ENCODE peak calls at places on chromosomes 12 and 14, in four cellular contexts. S, K, Z and Q are unnamed samples.

GRCh38 chr12:28129031-28129430 is 61.2 kb upstream of the CCDC91 start:
- DNase-seq in S (no peak), K (no peak), Z (no peak), Q (no peak)

GRCh38 chr12:1540690-1541089 is 53.7 kb downstream of the FBXL14 start:
- DNase-seq in S (no peak), K (peak), Z (no peak), Q (no peak)

GRCh38 chr12:13165578-13166120 is 30.9 kb upstream of the EMP1 start:
- DNase-seq in S (no peak), K (peak), Z (peak), Q (peak)

GRCh38 chr12:51391047-51391837 is at the start of gene GALNT6:
- DNase-seq in S (peak), K (no peak), Z (peak), Q (peak)

GRCh38 chr12:97512696-97513095 is 50.1 kb downstream of the RMST start:
- DNase-seq in S (no peak), K (no peak), Z (no peak), Q (no peak)

GRCh38 chr14:78595797-78596196 is 425.6 kb downstream of the NRXN3 start:
- DNase-seq in S (peak), K (no peak), Z (peak), Q (no peak)

GRCh38 chr14:72904840-72905561 is 11.1 kb upstream of the DPF3 start:
- DNase-seq in S (peak), K (peak), Z (peak), Q (peak)

GRCh38 chr12:68229956-68230355 is 4.3 kb upstream of the IL26 start:
- DNase-seq in S (no peak), K (no peak), Z (no peak), Q (no peak)

GRCh38 chr12:70910666-70911065 is 9.9 kb downstream of the PTPRR start:
- DNase-seq in S (no peak), K (no peak), Z (no peak), Q (no peak)

GRCh38 chr14:84750284-84750683 is 779.7 kb upstream of the FLRT2 start:
- DNase-seq in S (no peak), K (no peak), Z (no peak), Q (no peak)

GRCh38 chr12:81668475-81668874 is 90.7 kb downstream of the PPFIA2 start:
- DNase-seq in S (no peak), K (peak), Z (no peak), Q (peak)

GRCh38 chr12:12563529-12563928 is 866 bp upstream of the DUSP16 start:
- DNase-seq in S (no peak), K (peak), Z (no peak), Q (peak)

GRCh38 chr14:72443991-72444431 is 449.9 kb downstream of the DPF3 start:
- DNase-seq in S (no peak), K (no peak), Z (no peak), Q (no peak)

GRCh38 chr12:70733385-70733784 is 96.2 kb upstream of the PTPRB start:
- DNase-seq in S (no peak), K (peak), Z (no peak), Q (peak)

GRCh38 chr14:53567236-53567785 is 389.3 kb downstream of the BMP4 start:
- DNase-seq in S (no peak), K (no peak), Z (no peak), Q (no peak)

GRCh38 chr14:93566065-93566693 is 135.4 kb downstream of the UNC79 start:
- DNase-seq in S (no peak), K (no peak), Z (no peak), Q (no peak)
- H2BK15ac ChIP-seq in S (no peak), K (no peak), Z (no peak), Q (no peak)

GRCh38 chr12:19130224-19131019 is 889 bp downstream of the PLEKHA5 start:
- DNase-seq in S (peak), K (no peak), Z (peak), Q (no peak)
- H2AFZ ChIP-seq in S (no peak), K (peak), Z (no peak), Q (no peak)

DNA sequence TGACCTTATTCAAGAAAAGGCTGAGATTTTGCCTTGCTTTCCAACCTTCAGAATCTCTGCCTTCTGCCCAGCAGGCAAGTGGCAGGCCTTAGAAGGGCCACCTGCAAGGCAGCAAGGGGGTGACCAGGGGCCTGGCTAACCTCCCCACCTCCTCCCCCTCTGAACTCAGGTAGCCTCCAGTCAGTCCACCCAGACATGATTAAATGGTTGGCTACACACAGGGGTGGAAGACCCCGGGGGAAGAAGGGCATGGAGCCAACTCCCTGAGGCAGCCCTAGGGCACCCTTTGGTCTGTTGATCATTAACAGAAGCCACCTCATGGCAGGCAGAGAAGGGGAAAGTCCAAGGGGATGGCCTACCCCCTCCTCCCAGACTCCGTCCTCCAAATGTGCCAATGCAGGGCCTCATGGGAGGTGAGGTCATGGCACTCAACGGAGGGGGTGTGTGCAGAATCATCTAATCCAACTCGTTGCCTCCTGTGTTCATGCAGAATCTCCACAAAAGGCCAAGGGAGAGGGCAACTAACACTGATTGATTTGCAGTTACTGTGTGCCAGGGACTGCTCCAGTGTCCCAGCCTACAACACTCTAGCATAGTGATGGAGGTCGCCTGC is 8.5 kb downstream of the ZFP36L1 start:
- DNase-seq in S (no peak), K (no peak), Z (peak), Q (peak)
- H2BK15ac ChIP-seq in S (no peak), K (peak), Z (peak), Q (peak)

DNA sequence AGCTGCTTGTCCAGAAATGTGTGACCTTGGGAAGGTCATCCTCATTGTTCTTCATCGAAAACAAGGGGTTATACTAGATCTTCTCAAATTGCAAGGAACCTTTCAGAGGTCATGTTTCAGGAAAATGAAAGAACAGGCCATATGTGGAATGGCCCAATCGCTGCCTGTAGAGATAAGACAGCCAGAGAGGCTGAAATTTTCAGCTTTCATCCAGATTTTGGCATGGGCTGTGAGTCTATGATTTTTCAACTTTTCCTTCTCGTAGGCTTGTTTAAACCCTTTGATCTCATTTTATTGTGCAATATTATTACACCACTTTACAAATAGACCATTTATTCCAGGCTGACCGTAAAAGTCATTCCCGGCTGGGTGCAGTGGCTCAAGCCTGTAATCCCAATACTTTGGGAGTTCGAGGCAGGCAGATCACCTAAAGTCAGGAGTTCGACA is 17.1 kb upstream of the ATXN2 start:
- DNase-seq in S (no peak), K (peak), Z (no peak), Q (no peak)
- H2AFZ ChIP-seq in S (no peak), K (no peak), Z (no peak), Q (no peak)

GRCh38 chr12:132611620-132612019 is 1.2 kb upstream of the LRCOL1 start:
- DNase-seq in S (no peak), K (no peak), Z (no peak), Q (no peak)

GRCh38 chr12:132614029-132614428 is 3.6 kb upstream of the LRCOL1 start:
- DNase-seq in S (no peak), K (no peak), Z (no peak), Q (no peak)

GRCh38 chr12:132608231-132609171 is 1.9 kb downstream of the LRCOL1 start:
- DNase-seq in S (no peak), K (no peak), Z (no peak), Q (peak)

GRCh38 chr12:132610051-132610759 is at the start of gene LRCOL1:
- DNase-seq in S (peak), K (peak), Z (no peak), Q (peak)

DNA sequence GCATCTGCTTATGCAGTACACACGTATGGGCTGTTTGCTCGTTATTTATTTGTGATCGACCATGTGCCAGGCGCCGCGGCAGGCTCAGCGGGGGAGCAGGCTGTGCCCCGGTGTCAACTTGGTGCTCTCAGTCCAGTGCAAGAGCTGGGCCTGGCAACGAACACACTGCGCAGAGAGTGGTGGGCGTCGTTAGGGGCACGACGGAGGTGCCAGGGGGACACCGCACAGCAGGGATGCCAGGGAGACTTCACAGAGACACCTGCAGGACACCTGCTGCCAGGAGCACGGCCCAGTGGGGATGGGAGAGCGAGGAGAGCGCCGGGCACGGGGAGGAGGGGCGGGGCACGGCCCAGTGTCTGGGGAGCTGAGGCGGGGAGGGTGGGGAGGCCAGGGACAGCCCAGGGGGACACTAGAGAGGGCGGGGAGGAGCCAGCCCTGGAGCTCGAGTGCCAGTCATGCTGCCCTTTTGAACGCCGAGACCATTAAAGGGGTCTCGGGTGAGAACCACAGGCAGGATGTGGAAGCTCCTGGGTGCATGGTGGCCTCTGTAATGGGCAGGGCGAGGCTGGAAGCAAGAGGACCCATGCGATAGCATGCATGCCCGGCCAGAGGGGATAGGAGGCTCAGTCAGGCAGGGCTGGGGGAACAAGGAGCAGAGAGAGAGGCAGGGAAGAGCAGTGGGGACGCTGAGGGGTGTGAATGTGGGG is 667 bp upstream of the LRCOL1 start:
- DNase-seq in S (no peak), K (no peak), Z (no peak), Q (no peak)
- H2BK15ac ChIP-seq in S (no peak), K (no peak), Z (no peak), Q (no peak)